ENCODE peak calls at places on chromosomes 4 and X, in eight cellular contexts. W is neuronal stem cell, T is HAP-1, Q is BJ, I is spleen, B is mesendoderm, N is SJCRH30, Z is dorsolateral prefrontal cortex. L is an unnamed sample. For H3K27me3, the result is how much of the 10 kb centered on the place peaks cover.

GRCh38 chrX:100098660-100099375 is 311.3 kb downstream of the PCDH19 start:
- DNase-seq in Z (no peak), Q (peak), T (no peak), N (no peak), W (no peak), I (no peak), B (peak), L (no peak)

GRCh38 chr4:183987987-183988392 is 82.9 kb downstream of the STOX2 start:
- DNase-seq in I (no peak), Z (peak), W (peak), Q (peak), N (peak), T (peak), B (peak), L (no peak)

GRCh38 chr4:152246659-152247058 is 289.2 kb downstream of the FBXW7 start:
- DNase-seq in N (no peak), T (no peak), B (no peak), I (no peak), Z (no peak), Q (no peak), W (no peak), L (no peak)

GRCh38 chrX:18210470-18210869 is 10.2 kb downstream of the BEND2 start:
- DNase-seq in Z (no peak), B (peak), W (no peak), Q (no peak), T (peak), I (no peak), N (no peak), L (no peak)

GRCh38 chr4:139243448-139244365 is 36.3 kb downstream of the MGARP start:
- DNase-seq in B (no peak), T (no peak), N (peak), Q (peak), I (no peak), W (no peak), Z (no peak), L (no peak)

GRCh38 chr4:137609693-137610450 is 77.6 kb upstream of the PCDH18 start:
- DNase-seq in Q (peak), N (no peak), Z (no peak), B (peak), I (no peak), W (no peak), T (no peak), L (no peak)

GRCh38 chrX:134423606-134424005 is 36.4 kb upstream of the HPRT1 start:
- DNase-seq in I (no peak), Q (no peak), B (no peak), T (peak), N (no peak), W (no peak), Z (no peak), L (no peak)

GRCh38 chrX:143768976-143769375 is 48.4 kb upstream of the SPANXN2 start:
- DNase-seq in B (no peak), Z (no peak), Q (no peak), W (no peak), I (no peak), T (no peak), N (no peak), L (no peak)

GRCh38 chr4:167021545-167022155 is 212.6 kb downstream of the SPOCK3 start:
- DNase-seq in T (peak), I (peak), Q (no peak), B (peak), W (peak), N (peak), Z (peak), L (no peak)

GRCh38 chr4:30714408-30715031 is 5.6 kb upstream of the PCDH7 start:
- DNase-seq in T (peak), W (peak), Q (no peak), I (no peak), Z (no peak), N (peak), B (peak), L (no peak)

GRCh38 chr4:187209921-187210613 is 486.4 kb upstream of the FAT1 start:
- DNase-seq in N (no peak), Q (peak), I (no peak), B (no peak), Z (no peak), W (no peak), T (no peak), L (no peak)

GRCh38 chrX:10379848-10380247 is 223.1 kb downstream of the CLCN4 start:
- DNase-seq in W (no peak), Z (no peak), T (no peak), N (no peak), I (no peak), B (no peak), Q (no peak), L (no peak)

GRCh38 chrX:74104356-74105065 is 199.5 kb upstream of the ZCCHC13 start:
- DNase-seq in Q (no peak), B (no peak), Z (no peak), I (no peak), T (no peak), W (no peak), N (no peak), L (no peak)

GRCh38 chr4:112031712-112032328 is 113.4 kb upstream of the FAM241A start:
- DNase-seq in W (peak), T (peak), Z (no peak), N (peak), B (peak), I (no peak), Q (no peak), L (no peak)

GRCh38 chr4:150237110-150237852 is 159.0 kb downstream of the DCLK2 start:
- DNase-seq in N (no peak), W (no peak), Q (peak), T (no peak), B (no peak), Z (no peak), I (no peak), L (no peak)

GRCh38 chr4:2163311-2163821 is 78.6 kb downstream of the HAUS3 start:
- DNase-seq in B (no peak), I (no peak), W (no peak), N (no peak), Z (no peak), Q (no peak), T (no peak), L (no peak)

GRCh38 chrX:139826065-139827044 is 106.5 kb downstream of the ATP11C start:
- DNase-seq in I (no peak), N (no peak), Q (peak), Z (no peak), T (peak), B (no peak), W (no peak), L (no peak)

GRCh38 chr4:71944956-71945355 is 86.8 kb upstream of the NPFFR2 start:
- DNase-seq in Q (no peak), T (no peak), N (no peak), Z (no peak), I (no peak), W (no peak), B (peak), L (no peak)

GRCh38 chr4:127809173-127809800 is 27.2 kb downstream of the HSPA4L start:
- DNase-seq in Z (no peak), W (no peak), I (no peak), N (no peak), T (no peak), Q (no peak), B (peak), L (no peak)

GRCh38 chr4:88029556-88029955 is 22.1 kb downstream of the PKD2 start:
- DNase-seq in Z (no peak), T (no peak), B (no peak), Q (no peak), I (no peak), W (no peak), N (no peak), L (no peak)

GRCh38 chrX:12791253-12792228 is at the start of gene PRPS2:
- DNase-seq in Z (peak), I (peak), W (peak), N (peak), B (peak), T (peak), Q (no peak), L (no peak)

GRCh38 chr4:87574996-87575395 is 33.3 kb upstream of the DSPP start:
- DNase-seq in Q (no peak), W (no peak), N (no peak), T (no peak), I (no peak), B (no peak), Z (no peak), L (no peak)

GRCh38 chr4:183987529-183987946 is 82.4 kb downstream of the STOX2 start:
- DNase-seq in W (peak), N (peak), Z (peak), B (peak), T (no peak), Q (peak), I (no peak), L (no peak)

GRCh38 chrX:53882331-53882730 is 161.9 kb downstream of the PHF8 start:
- DNase-seq in B (peak), Q (no peak), N (no peak), W (no peak), T (no peak), I (no peak), Z (no peak), L (no peak)

GRCh38 chrX:105647749-105648148 is 174.6 kb upstream of the NRK start:
- DNase-seq in N (no peak), I (no peak), Q (no peak), Z (no peak), T (no peak), B (no peak), W (no peak), L (no peak)

GRCh38 chr4:127410644-127411043 is 222.1 kb upstream of the INTU start:
- DNase-seq in T (no peak), Z (no peak), W (no peak), N (no peak), Q (no peak), B (no peak), I (no peak), L (no peak)

GRCh38 chr4:52712991-52713275 is 38.3 kb downstream of the ERVMER34-1 start:
- DNase-seq in W (no peak), Q (no peak), I (no peak), T (no peak), B (no peak), N (no peak), Z (no peak), L (no peak)

GRCh38 chrX:48573690-48574269 is 504 bp upstream of the RBM3 start:
- DNase-seq in T (no peak), W (peak), Q (no peak), N (peak), I (peak), Z (no peak), B (no peak), L (no peak)

GRCh38 chr4:157713342-157713741 is 459.5 kb downstream of the GASK1B start:
- DNase-seq in B (peak), Z (no peak), W (no peak), Q (no peak), T (no peak), N (no peak), I (no peak), L (no peak)

GRCh38 chr4:42954925-42955669 is 62.6 kb downstream of the GRXCR1 start:
- DNase-seq in W (no peak), Z (peak), T (no peak), N (no peak), B (no peak), Q (no peak), I (no peak), L (no peak)

GRCh38 chrX:150683536-150684146 is 9.6 kb upstream of the MTMR1 start:
- DNase-seq in W (no peak), Q (no peak), I (no peak), N (peak), B (peak), Z (no peak), T (peak), L (no peak)

GRCh38 chr4:105895609-105896460 is 564 bp downstream of the NPNT start:
- DNase-seq in W (peak), Z (no peak), I (no peak), T (no peak), B (no peak), N (peak), Q (no peak), L (no peak)

GRCh38 chr4:8740666-8741395 is 130.8 kb downstream of the HMX1 start:
- DNase-seq in B (peak), W (no peak), N (no peak), Q (no peak), Z (peak), T (no peak), I (peak), L (peak)

GRCh38 chr4:110231869-110232268 is 33.5 kb upstream of the ELOVL6 start:
- DNase-seq in I (no peak), Z (no peak), T (no peak), W (no peak), B (no peak), N (no peak), Q (no peak), L (no peak)

GRCh38 chr4:6493668-6494304 is 21.4 kb upstream of the PPP2R2C start:
- DNase-seq in W (peak), I (no peak), T (peak), Q (no peak), B (peak), N (no peak), Z (no peak), L (peak)

GRCh38 chr4:52925531-52925968 is 63.4 kb downstream of the RASL11B start:
- DNase-seq in T (no peak), N (peak), I (no peak), Z (no peak), B (peak), Q (no peak), W (no peak), L (no peak)

GRCh38 chr4:1285790-1286553 is 3.7 kb upstream of the MAEA start:
- DNase-seq in N (peak), Z (no peak), T (no peak), W (no peak), Q (no peak), I (peak), B (peak), L (no peak)

GRCh38 chrX:86930419-86930818 is 587.2 kb upstream of the KLHL4 start:
- DNase-seq in I (no peak), Z (no peak), N (no peak), Q (no peak), B (no peak), W (no peak), T (no peak), L (no peak)

DNA sequence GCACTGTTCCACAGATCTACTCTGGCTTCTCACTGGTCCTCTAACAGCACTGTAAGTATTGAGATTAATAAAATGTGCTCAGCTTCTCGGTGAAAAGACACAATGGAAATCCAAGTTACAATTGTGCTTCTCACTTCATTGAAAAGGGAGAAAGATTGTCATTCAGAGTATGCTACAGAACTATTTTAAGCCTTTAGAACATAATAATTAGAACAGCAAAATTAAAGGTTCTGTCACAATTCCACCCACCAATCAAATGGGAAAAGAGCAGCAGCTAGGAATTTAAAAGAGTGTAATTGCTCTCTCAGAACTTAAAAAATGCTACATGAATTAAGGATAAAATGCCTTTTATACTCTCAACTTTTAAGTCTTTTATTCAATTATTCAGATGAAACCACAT is 329.4 kb downstream of the ANK2 start:
- DNase-seq in B (no peak), W (no peak), Z (no peak), Q (no peak), T (peak), I (no peak), N (no peak), L (no peak)
- H3K27me3 ChIP-seq in B (under half), W (under half), Z (under half), Q (under half), T (under half), I (under half), N (under half), L (under half)

GRCh38 chr4:13524504-13525243 is 19.6 kb downstream of the NKX3-2 start:
- DNase-seq in I (peak), N (no peak), Z (no peak), T (no peak), Q (no peak), W (no peak), B (peak), L (no peak)
- H3K27me3 ChIP-seq in I (half or more), N (under half), Z (half or more), T (under half), Q (half or more), W (half or more), B (half or more), L (under half)

GRCh38 chr4:77089880-77090279 is 14.1 kb upstream of the CCNI start:
- DNase-seq in W (no peak), I (no peak), Z (no peak), T (no peak), B (no peak), Q (no peak), N (no peak), L (no peak)
- H3K27me3 ChIP-seq in W (under half), I (under half), Z (under half), T (under half), B (under half), Q (under half), N (under half), L (under half)

DNA sequence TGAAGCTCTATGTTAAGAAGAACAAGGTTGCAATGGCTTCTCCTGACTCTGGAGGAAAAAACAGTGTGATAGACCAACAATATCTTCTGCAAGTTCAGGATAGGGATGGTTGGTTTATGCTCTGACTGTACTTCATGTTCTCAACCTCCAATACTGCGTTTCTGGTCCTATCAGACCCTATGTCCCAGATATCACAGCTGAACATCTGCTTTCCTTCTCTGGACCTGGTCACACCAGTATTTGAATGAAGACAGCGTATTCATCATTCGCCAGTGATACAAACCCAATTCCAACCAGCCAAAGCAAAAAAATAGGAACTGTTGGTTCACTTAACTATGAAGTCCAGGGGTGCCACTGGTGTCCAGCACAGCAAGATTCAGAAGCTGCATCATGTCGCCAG is 124.5 kb upstream of the KLF3 start:
- DNase-seq in N (no peak), Z (no peak), I (no peak), T (no peak), Q (no peak), W (no peak), B (no peak), L (no peak)
- H3K27me3 ChIP-seq in N (under half), Z (under half), I (under half), T (under half), Q (under half), W (under half), B (under half), L (under half)

DNA sequence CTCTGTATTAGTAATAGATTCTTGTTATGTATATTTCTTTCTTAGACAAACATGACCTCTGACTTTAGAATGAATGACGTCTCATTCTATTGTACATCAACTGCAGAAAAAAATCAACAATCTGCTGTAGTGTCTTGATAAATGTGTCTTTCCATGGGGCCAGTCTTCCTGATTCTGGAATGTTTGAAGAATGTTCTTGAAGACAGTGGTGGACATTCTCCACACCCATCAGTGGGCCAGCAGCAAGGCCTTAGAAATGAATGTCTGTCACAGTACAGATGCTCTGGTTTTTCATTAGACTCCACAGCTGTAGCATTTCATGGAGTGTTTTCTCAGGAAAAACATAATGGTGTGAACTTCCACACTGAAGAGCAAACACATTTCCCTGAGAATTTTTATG is 63.2 kb upstream of the FAM47B start:
- DNase-seq in N (no peak), W (no peak), B (no peak), T (peak), Z (no peak), Q (no peak), I (no peak), L (no peak)
- H3K27me3 ChIP-seq in N (under half), W (under half), B (under half), T (under half), Z (under half), Q (under half), I (under half), L (under half)

L was measured in vagina.